ENCODE peak calls at places on chromosomes 6 and 20, in four cellular contexts. J is occipital lobe; T is NCI-H748 treated with DMSO at 0.1 percent for 48 hours; E is activated CD8-positive, alpha-beta memory T cell treated with anti-CD3 and anti-CD28 coated beads for 1 hour. N is an unnamed sample.

GRCh38 chr6:46947497-46947896 is 25.8 kb upstream of the ADGRF5 start:
- DNase-seq in J (no peak), T (no peak), E (no peak), N (no peak)

GRCh38 chr6:21915707-21916399 is 322.3 kb downstream of the SOX4 start:
- DNase-seq in J (peak; percentile 34), T (no peak), E (no peak), N (no peak)

GRCh38 chr20:46507760-46508407 is 5.5 kb downstream of the ZNF334 start:
- DNase-seq in J (no peak), T (no peak), E (no peak), N (no peak)

GRCh38 chr20:58614366-58614765 is 36.7 kb upstream of the STX16 start:
- DNase-seq in J (no peak), T (no peak), E (no peak), N (no peak)

GRCh38 chr20:8370774-8371173 is 238.7 kb downstream of the PLCB1 start:
- DNase-seq in J (no peak), T (no peak), E (no peak), N (no peak)

GRCh38 chr20:56411759-56412472 is at the start of gene CASS4:
- DNase-seq in J (no peak), T (no peak), E (no peak), N (no peak)

GRCh38 chr6:3296537-3297453 is 38.0 kb downstream of the PSMG4 start:
- DNase-seq in J (no peak), T (no peak), E (no peak), N (no peak)

GRCh38 chr6:157221049-157221816 is 102.1 kb downstream of the TMEM242 start:
- DNase-seq in J (peak; percentile 58), T (peak; percentile 72), E (peak; percentile 70), N (peak; percentile 77)

GRCh38 chr6:100379386-100379785 is 85.3 kb downstream of the SIM1 start:
- DNase-seq in J (no peak), T (no peak), E (no peak), N (no peak)

GRCh38 chr6:46755867-46756266 is 9.1 kb downstream of the ANKRD66 start:
- DNase-seq in J (no peak), T (no peak), E (no peak), N (no peak)

GRCh38 chr20:16942702-16943101 is 194.5 kb downstream of the OTOR start:
- DNase-seq in J (no peak), T (no peak), E (no peak), N (no peak)

GRCh38 chr6:13368079-13368478 is 39.7 kb upstream of the TBC1D7 start:
- DNase-seq in J (no peak), T (no peak), E (no peak), N (no peak)